ENCODE peak calls at places on chromosome 10, in five cellular contexts. M is T-helper 1 cell, A is NCI-H1048, L is T-helper 2 cell, W is neural crest cell. E is an unnamed sample.

GRCh38 chr10:36349445-36350063 is 707.5 kb upstream of the FZD8 start:
- DNase-seq in M (no peak), A (no peak), L (no peak), W (no peak), E (no peak)

GRCh38 chr10:12050528-12050927 is 7.9 kb upstream of the UPF2 start:
- DNase-seq in M (no peak), A (no peak), L (no peak), W (no peak), E (no peak)

GRCh38 chr10:45532501-45532900 is 140.1 kb downstream of the ZFAND4 start:
- DNase-seq in M (no peak), A (no peak), L (no peak), W (no peak), E (no peak)

GRCh38 chr10:43252785-43253341 is 14.0 kb downstream of the RASGEF1A start:
- DNase-seq in M (no peak), A (no peak), L (no peak), W (no peak), E (no peak)

GRCh38 chr10:120979435-120980315 is 128.5 kb downstream of the WDR11 start:
- DNase-seq in M (no peak), A (peak; percentile 50), L (no peak), W (peak; percentile 40), E (no peak)

GRCh38 chr10:6050801-6051445 is 11.2 kb downstream of the IL2RA start:
- DNase-seq in M (peak; percentile 87), A (no peak), L (peak; percentile 97), W (no peak), E (peak; percentile 98)

GRCh38 chr10:24750695-24751094 is 27.0 kb upstream of the ARHGAP21 start:
- DNase-seq in M (no peak), A (no peak), L (no peak), W (no peak), E (no peak)

GRCh38 chr10:79418886-79419595 is 26.4 kb downstream of the ZCCHC24 start:
- DNase-seq in M (no peak), A (no peak), L (no peak), W (no peak), E (no peak)

GRCh38 chr10:88598060-88598459 is 11.5 kb downstream of the LIPJ start:
- DNase-seq in M (no peak), A (no peak), L (no peak), W (no peak), E (no peak)